ENCODE peak calls at places on chromosomes 2 and 18, in six cellular contexts. One of them, this sample, is unnamed.

GRCh38 chr2:160650196-160651108 is 156.8 kb upstream of the RBMS1 start:
- DNase-seq in lower lobe of right lung: no peak
- DNase-seq in spleen: no peak
- DNase-seq in right cardiac atrium: no peak
- DNase-seq in small intestine: no peak
- DNase-seq in HepG2: no peak
- DNase-seq in this sample: no peak

GRCh38 chr2:168718622-168719021 is 83.8 kb upstream of the NOSTRIN start:
- DNase-seq in HepG2: no peak
- DNase-seq in small intestine: no peak
- DNase-seq in right cardiac atrium: no peak
- DNase-seq in spleen: no peak
- DNase-seq in lower lobe of right lung: no peak
- DNase-seq in this sample: no peak

GRCh38 chr2:132797551-132797950 is 127.5 kb upstream of the LYPD1 start:
- DNase-seq in spleen: no peak
- DNase-seq in HepG2: no peak
- DNase-seq in small intestine: no peak
- DNase-seq in right cardiac atrium: no peak
- DNase-seq in lower lobe of right lung: no peak
- DNase-seq in this sample: no peak

GRCh38 chr18:31373641-31374040 is 2.9 kb upstream of the DSG4 start:
- DNase-seq in small intestine: no peak
- DNase-seq in HepG2: peak; percentile 67
- DNase-seq in right cardiac atrium: no peak
- DNase-seq in lower lobe of right lung: no peak
- DNase-seq in spleen: no peak
- DNase-seq in this sample: no peak

GRCh38 chr2:172299741-172300140 is 127.6 kb upstream of the ITGA6 start:
- DNase-seq in small intestine: no peak
- DNase-seq in lower lobe of right lung: no peak
- DNase-seq in spleen: no peak
- DNase-seq in right cardiac atrium: no peak
- DNase-seq in HepG2: no peak
- DNase-seq in this sample: no peak

GRCh38 chr2:191845876-191846786 is 757 bp downstream of the CAVIN2 start:
- DNase-seq in small intestine: no peak
- DNase-seq in right cardiac atrium: peak; percentile 72
- DNase-seq in HepG2: peak; percentile 32
- DNase-seq in spleen: peak; percentile 73
- DNase-seq in lower lobe of right lung: peak; percentile 67
- DNase-seq in this sample: no peak

GRCh38 chr2:75361486-75361885 is 162.2 kb upstream of the TACR1 start:
- DNase-seq in lower lobe of right lung: no peak
- DNase-seq in spleen: no peak
- DNase-seq in small intestine: no peak
- DNase-seq in HepG2: no peak
- DNase-seq in right cardiac atrium: no peak
- DNase-seq in this sample: no peak

GRCh38 chr2:118197011-118197695 is 108.9 kb downstream of the INSIG2 start:
- DNase-seq in right cardiac atrium: no peak
- DNase-seq in spleen: no peak
- DNase-seq in HepG2: no peak
- DNase-seq in lower lobe of right lung: no peak
- DNase-seq in small intestine: no peak
- DNase-seq in this sample: no peak

DNA sequence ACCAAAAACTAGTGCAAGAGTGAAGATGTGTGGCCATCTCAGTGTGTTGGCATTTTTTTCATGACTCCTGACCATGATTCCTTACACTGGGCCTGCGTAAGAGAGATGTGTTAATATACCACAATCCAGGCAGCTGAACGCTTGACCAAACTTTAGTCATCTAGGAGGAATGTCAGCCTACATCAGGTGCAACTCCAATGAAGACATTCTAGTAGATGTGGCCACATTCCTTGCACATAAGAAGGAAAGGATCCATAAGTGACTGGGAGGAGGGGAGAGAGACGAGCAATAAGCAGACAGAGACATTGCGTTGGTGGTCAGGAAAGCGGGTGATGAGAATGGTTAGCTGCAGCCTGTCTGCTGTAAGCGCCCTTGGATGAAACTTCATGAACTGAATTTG is 42.6 kb downstream of the CYRIA start:
- DNase-seq in HepG2: no peak
- DNase-seq in right cardiac atrium: no peak
- DNase-seq in spleen: no peak
- DNase-seq in lower lobe of right lung: no peak
- DNase-seq in small intestine: no peak
- DNase-seq in this sample: no peak
- H3K27ac ChIP-seq in HepG2: no peak overlapping the region
- H3K27ac ChIP-seq in right cardiac atrium: no peak overlapping the region
- H3K27ac ChIP-seq in spleen: peak overlapping the region; percentile 66
- H3K27ac ChIP-seq in lower lobe of right lung: peak overlapping the region; percentile 64
- H3K27ac ChIP-seq in small intestine: no peak overlapping the region
- H3K27ac ChIP-seq in this sample: no peak overlapping the region

DNA sequence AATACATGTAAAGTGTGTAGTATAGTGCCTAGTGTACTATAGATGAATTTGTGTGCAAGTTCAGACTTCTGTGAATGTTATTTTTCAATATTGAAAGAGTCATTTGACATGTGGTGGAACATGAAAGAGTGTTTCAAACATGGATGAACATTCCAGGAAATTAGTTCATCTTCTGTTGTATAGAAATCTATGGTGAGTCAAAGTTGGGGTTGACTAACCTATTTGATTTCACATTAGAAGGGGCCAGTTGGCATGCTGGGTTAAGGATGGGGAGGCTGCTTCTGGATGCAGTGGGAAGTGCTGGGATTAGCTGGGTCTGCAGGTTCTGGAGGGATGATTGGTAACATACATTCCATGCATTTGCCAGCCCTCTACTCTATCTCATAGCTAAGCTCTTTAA is 50.6 kb downstream of the LYPD6B start:
- DNase-seq in right cardiac atrium: no peak
- DNase-seq in spleen: no peak
- DNase-seq in HepG2: no peak
- DNase-seq in small intestine: no peak
- DNase-seq in lower lobe of right lung: no peak
- DNase-seq in this sample: no peak
- H3K27me3 ChIP-seq in right cardiac atrium: no peaks in the 10 kb centered on the region
- H3K27me3 ChIP-seq in spleen: peaks cover 3% of the 10 kb centered on the region
- H3K27me3 ChIP-seq in HepG2: no peaks in the 10 kb centered on the region
- H3K27me3 ChIP-seq in small intestine: no peaks in the 10 kb centered on the region
- H3K27me3 ChIP-seq in lower lobe of right lung: no peaks in the 10 kb centered on the region
- H3K27me3 ChIP-seq in this sample: no peaks in the 10 kb centered on the region

GRCh38 chr2:10269711-10270610 is 32.7 kb upstream of the HPCAL1 start:
- DNase-seq in small intestine: peak; percentile 98
- DNase-seq in right cardiac atrium: no peak
- DNase-seq in spleen: peak; percentile 71
- DNase-seq in lower lobe of right lung: peak; percentile 71
- DNase-seq in HepG2: no peak
- DNase-seq in this sample: no peak
- H3K27ac ChIP-seq in small intestine: peak overlapping the region; percentile 59
- H3K27ac ChIP-seq in right cardiac atrium: no peak overlapping the region
- H3K27ac ChIP-seq in spleen: no peak overlapping the region
- H3K27ac ChIP-seq in lower lobe of right lung: peak overlapping the region; percentile 77
- H3K27ac ChIP-seq in HepG2: no peak overlapping the region
- H3K27ac ChIP-seq in this sample: no peak overlapping the region

GRCh38 chr2:57291209-57291608 is 755.4 kb upstream of the VRK2 start:
- DNase-seq in spleen: no peak
- DNase-seq in small intestine: no peak
- DNase-seq in right cardiac atrium: no peak
- DNase-seq in lower lobe of right lung: no peak
- DNase-seq in HepG2: no peak
- DNase-seq in this sample: no peak

GRCh38 chr2:57296795-57297517 is 749.6 kb upstream of the VRK2 start:
- DNase-seq in small intestine: no peak
- DNase-seq in spleen: no peak
- DNase-seq in right cardiac atrium: no peak
- DNase-seq in lower lobe of right lung: no peak
- DNase-seq in HepG2: no peak
- DNase-seq in this sample: no peak
- H3K27me3 ChIP-seq in small intestine: no peaks in the 10 kb centered on the region
- H3K27me3 ChIP-seq in spleen: no peaks in the 10 kb centered on the region
- H3K27me3 ChIP-seq in right cardiac atrium: no peaks in the 10 kb centered on the region
- H3K27me3 ChIP-seq in lower lobe of right lung: no peaks in the 10 kb centered on the region
- H3K27me3 ChIP-seq in HepG2: no peaks in the 10 kb centered on the region
- H3K27me3 ChIP-seq in this sample: no peaks in the 10 kb centered on the region

DNA sequence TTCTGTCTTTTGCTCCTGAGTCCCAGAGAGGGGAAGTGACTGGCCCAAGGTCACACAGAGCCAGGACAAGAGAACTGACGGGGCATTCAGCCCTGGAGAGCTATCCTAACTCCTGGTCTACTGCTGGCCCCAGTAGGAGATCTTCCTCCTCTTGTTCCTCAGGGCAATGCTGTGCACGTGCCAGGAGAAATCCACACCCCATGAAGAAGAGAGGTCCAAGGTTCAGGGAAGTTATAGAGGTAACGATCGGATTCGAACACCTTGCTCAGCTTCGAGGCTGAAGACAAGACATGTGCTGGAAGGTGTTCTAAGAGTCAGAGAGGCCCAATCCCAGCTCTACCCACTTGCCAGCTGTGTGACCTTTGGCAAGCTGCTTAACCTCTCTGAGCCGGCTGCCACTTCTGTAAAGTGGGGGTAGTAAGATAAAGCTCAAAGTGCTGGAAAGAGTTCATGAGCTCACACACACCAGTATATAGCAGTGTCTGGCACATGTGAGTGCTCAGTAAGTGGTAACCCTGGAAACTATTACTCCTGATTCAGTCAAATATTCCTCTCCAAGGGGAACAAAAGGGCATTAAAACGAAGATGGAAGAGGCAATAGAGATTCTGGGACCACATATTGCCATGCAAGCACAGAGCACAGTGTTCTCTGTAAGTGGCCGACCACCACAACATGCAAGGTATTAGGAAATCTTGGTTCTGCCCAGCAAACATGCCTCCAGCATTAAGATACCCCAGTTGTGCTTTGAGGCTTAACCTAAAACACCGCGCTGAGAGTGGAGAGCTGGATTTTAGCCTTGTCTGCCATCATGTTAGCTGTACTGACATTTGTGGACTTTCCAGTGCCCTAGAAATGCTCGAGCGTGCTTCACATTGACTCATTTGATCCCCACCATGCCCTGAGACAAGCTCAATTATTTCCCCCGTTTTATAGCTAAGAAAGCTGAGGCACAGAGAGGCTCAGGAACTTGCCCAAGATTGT is 25.6 kb downstream of the SERTAD2 start:
- DNase-seq in small intestine: peak; percentile 76
- DNase-seq in right cardiac atrium: peak; percentile 9
- DNase-seq in spleen: no peak
- DNase-seq in HepG2: no peak
- DNase-seq in lower lobe of right lung: no peak
- DNase-seq in this sample: peak; percentile 30
- H3K27ac ChIP-seq in small intestine: no peak overlapping the region
- H3K27ac ChIP-seq in right cardiac atrium: no peak overlapping the region
- H3K27ac ChIP-seq in spleen: no peak overlapping the region
- H3K27ac ChIP-seq in HepG2: no peak overlapping the region
- H3K27ac ChIP-seq in lower lobe of right lung: no peak overlapping the region
- H3K27ac ChIP-seq in this sample: no peak overlapping the region

This sample was measured in right atrium auricular region.